ENCODE peak calls at places on chromosome 6, in six cellular contexts. One of them, this sample, is unnamed.

GRCh38 chr6:108632441-108632840 is 71.7 kb downstream of the FOXO3 start:
- DNase-seq in kidney glomerular epithelial cell: no peak
- DNase-seq in NCI-H1092 treated with DMSO at 0.1 percent for 48 hours: no peak
- DNase-seq in suprapubic skin: no peak
- DNase-seq in head of caudate nucleus: no peak
- DNase-seq in CD8-positive, alpha-beta T cell: no peak
- DNase-seq in this sample: no peak

GRCh38 chr6:152170702-152171667 is 363.5 kb downstream of the ESR1 start:
- DNase-seq in kidney glomerular epithelial cell: peak; percentile 69
- DNase-seq in NCI-H1092 treated with DMSO at 0.1 percent for 48 hours: no peak
- DNase-seq in suprapubic skin: no peak
- DNase-seq in head of caudate nucleus: no peak
- DNase-seq in CD8-positive, alpha-beta T cell: peak; percentile 41
- DNase-seq in this sample: no peak

GRCh38 chr6:36386495-36387439 is 702 bp downstream of the ETV7 start:
- DNase-seq in kidney glomerular epithelial cell: peak; percentile 56
- DNase-seq in NCI-H1092 treated with DMSO at 0.1 percent for 48 hours: peak; percentile 16
- DNase-seq in suprapubic skin: no peak
- DNase-seq in head of caudate nucleus: no peak
- DNase-seq in CD8-positive, alpha-beta T cell: peak; percentile 13
- DNase-seq in this sample: no peak

GRCh38 chr6:22236626-22237414 is 60.0 kb downstream of the PRL start:
- DNase-seq in kidney glomerular epithelial cell: peak; percentile 95
- DNase-seq in NCI-H1092 treated with DMSO at 0.1 percent for 48 hours: no peak
- DNase-seq in suprapubic skin: peak; percentile 78
- DNase-seq in head of caudate nucleus: no peak
- DNase-seq in CD8-positive, alpha-beta T cell: no peak
- DNase-seq in this sample: no peak

GRCh38 chr6:135117413-135117968 is 62.9 kb upstream of the HBS1L start:
- DNase-seq in kidney glomerular epithelial cell: no peak
- DNase-seq in NCI-H1092 treated with DMSO at 0.1 percent for 48 hours: no peak
- DNase-seq in suprapubic skin: no peak
- DNase-seq in head of caudate nucleus: no peak
- DNase-seq in CD8-positive, alpha-beta T cell: no peak
- DNase-seq in this sample: no peak

GRCh38 chr6:125453516-125453915 is 151.7 kb upstream of the HDDC2 start:
- DNase-seq in kidney glomerular epithelial cell: no peak
- DNase-seq in NCI-H1092 treated with DMSO at 0.1 percent for 48 hours: no peak
- DNase-seq in suprapubic skin: no peak
- DNase-seq in head of caudate nucleus: no peak
- DNase-seq in CD8-positive, alpha-beta T cell: no peak
- DNase-seq in this sample: no peak

GRCh38 chr6:161884782-161885181 is 610.9 kb upstream of the AGPAT4 start:
- DNase-seq in kidney glomerular epithelial cell: no peak
- DNase-seq in NCI-H1092 treated with DMSO at 0.1 percent for 48 hours: no peak
- DNase-seq in suprapubic skin: no peak
- DNase-seq in head of caudate nucleus: no peak
- DNase-seq in CD8-positive, alpha-beta T cell: no peak
- DNase-seq in this sample: no peak

GRCh38 chr6:25660512-25660911 is 8.5 kb downstream of the SCGN start:
- DNase-seq in kidney glomerular epithelial cell: peak; percentile 85
- DNase-seq in NCI-H1092 treated with DMSO at 0.1 percent for 48 hours: no peak
- DNase-seq in suprapubic skin: no peak
- DNase-seq in head of caudate nucleus: no peak
- DNase-seq in CD8-positive, alpha-beta T cell: no peak
- DNase-seq in this sample: no peak

GRCh38 chr6:153129873-153130514 is 1.1 kb downstream of the RGS17 start:
- DNase-seq in kidney glomerular epithelial cell: no peak
- DNase-seq in NCI-H1092 treated with DMSO at 0.1 percent for 48 hours: peak; percentile 54
- DNase-seq in suprapubic skin: no peak
- DNase-seq in head of caudate nucleus: no peak
- DNase-seq in CD8-positive, alpha-beta T cell: no peak
- DNase-seq in this sample: no peak

GRCh38 chr6:54768542-54768941 is 78.0 kb upstream of the FAM83B start:
- DNase-seq in kidney glomerular epithelial cell: no peak
- DNase-seq in NCI-H1092 treated with DMSO at 0.1 percent for 48 hours: no peak
- DNase-seq in suprapubic skin: no peak
- DNase-seq in head of caudate nucleus: no peak
- DNase-seq in CD8-positive, alpha-beta T cell: no peak
- DNase-seq in this sample: no peak

GRCh38 chr6:29705389-29706231 is 17.6 kb upstream of the HLA-F start:
- DNase-seq in kidney glomerular epithelial cell: peak; percentile 66
- DNase-seq in NCI-H1092 treated with DMSO at 0.1 percent for 48 hours: no peak
- DNase-seq in suprapubic skin: no peak
- DNase-seq in head of caudate nucleus: no peak
- DNase-seq in CD8-positive, alpha-beta T cell: no peak
- DNase-seq in this sample: no peak

GRCh38 chr6:15129872-15130271 is 116.0 kb upstream of the JARID2 start:
- DNase-seq in kidney glomerular epithelial cell: no peak
- DNase-seq in NCI-H1092 treated with DMSO at 0.1 percent for 48 hours: no peak
- DNase-seq in suprapubic skin: no peak
- DNase-seq in head of caudate nucleus: no peak
- DNase-seq in CD8-positive, alpha-beta T cell: no peak
- DNase-seq in this sample: no peak

GRCh38 chr6:161922631-161923119 is 648.8 kb upstream of the AGPAT4 start:
- DNase-seq in kidney glomerular epithelial cell: peak; percentile 29
- DNase-seq in NCI-H1092 treated with DMSO at 0.1 percent for 48 hours: peak; percentile 70
- DNase-seq in suprapubic skin: no peak
- DNase-seq in head of caudate nucleus: peak; percentile 21
- DNase-seq in CD8-positive, alpha-beta T cell: no peak
- DNase-seq in this sample: peak; percentile 72

GRCh38 chr6:45415315-45415714 is 37.6 kb upstream of the SUPT3H start:
- DNase-seq in kidney glomerular epithelial cell: no peak
- DNase-seq in NCI-H1092 treated with DMSO at 0.1 percent for 48 hours: no peak
- DNase-seq in suprapubic skin: no peak
- DNase-seq in head of caudate nucleus: no peak
- DNase-seq in CD8-positive, alpha-beta T cell: no peak
- DNase-seq in this sample: no peak

GRCh38 chr6:16698988-16699868 is 62.0 kb downstream of the ATXN1 start:
- DNase-seq in kidney glomerular epithelial cell: peak; percentile 32
- DNase-seq in NCI-H1092 treated with DMSO at 0.1 percent for 48 hours: no peak
- DNase-seq in suprapubic skin: no peak
- DNase-seq in head of caudate nucleus: no peak
- DNase-seq in CD8-positive, alpha-beta T cell: no peak
- DNase-seq in this sample: no peak

GRCh38 chr6:42021847-42022754 is 28.2 kb upstream of the TAF8 start:
- DNase-seq in kidney glomerular epithelial cell: no peak
- DNase-seq in NCI-H1092 treated with DMSO at 0.1 percent for 48 hours: no peak
- DNase-seq in suprapubic skin: no peak
- DNase-seq in head of caudate nucleus: no peak
- DNase-seq in CD8-positive, alpha-beta T cell: peak; percentile 67
- DNase-seq in this sample: no peak

GRCh38 chr6:13331516-13332348 is 3.4 kb upstream of the TBC1D7 start:
- DNase-seq in kidney glomerular epithelial cell: peak; percentile 8
- DNase-seq in NCI-H1092 treated with DMSO at 0.1 percent for 48 hours: peak; percentile 0
- DNase-seq in suprapubic skin: no peak
- DNase-seq in head of caudate nucleus: no peak
- DNase-seq in CD8-positive, alpha-beta T cell: no peak
- DNase-seq in this sample: no peak

GRCh38 chr6:39426057-39426592 is 103.6 kb upstream of the KCNK16 start:
- DNase-seq in kidney glomerular epithelial cell: peak; percentile 50
- DNase-seq in NCI-H1092 treated with DMSO at 0.1 percent for 48 hours: no peak
- DNase-seq in suprapubic skin: no peak
- DNase-seq in head of caudate nucleus: no peak
- DNase-seq in CD8-positive, alpha-beta T cell: no peak
- DNase-seq in this sample: no peak

GRCh38 chr6:158016571-158017383 is 35.1 kb downstream of the SYNJ2 start:
- DNase-seq in kidney glomerular epithelial cell: no peak
- DNase-seq in NCI-H1092 treated with DMSO at 0.1 percent for 48 hours: no peak
- DNase-seq in suprapubic skin: peak; percentile 49
- DNase-seq in head of caudate nucleus: no peak
- DNase-seq in CD8-positive, alpha-beta T cell: no peak
- DNase-seq in this sample: no peak

GRCh38 chr6:105317607-105318533 is 85.0 kb downstream of the PREP start:
- DNase-seq in kidney glomerular epithelial cell: no peak
- DNase-seq in NCI-H1092 treated with DMSO at 0.1 percent for 48 hours: peak; percentile 24
- DNase-seq in suprapubic skin: no peak
- DNase-seq in head of caudate nucleus: no peak
- DNase-seq in CD8-positive, alpha-beta T cell: no peak
- DNase-seq in this sample: peak; percentile 16

GRCh38 chr6:137874204-137875001 is 7.3 kb downstream of the TNFAIP3 start:
- DNase-seq in kidney glomerular epithelial cell: peak; percentile 11
- DNase-seq in NCI-H1092 treated with DMSO at 0.1 percent for 48 hours: no peak
- DNase-seq in suprapubic skin: no peak
- DNase-seq in head of caudate nucleus: no peak
- DNase-seq in CD8-positive, alpha-beta T cell: no peak
- DNase-seq in this sample: no peak

GRCh38 chr6:87670707-87671106 is 31.3 kb downstream of the AKIRIN2 start:
- DNase-seq in kidney glomerular epithelial cell: peak; percentile 23
- DNase-seq in NCI-H1092 treated with DMSO at 0.1 percent for 48 hours: no peak
- DNase-seq in suprapubic skin: no peak
- DNase-seq in head of caudate nucleus: no peak
- DNase-seq in CD8-positive, alpha-beta T cell: no peak
- DNase-seq in this sample: no peak